ENCODE peak calls at places on chromosome 4, in six cellular contexts. I is mesendoderm, H is uterus, U is heart right ventricle, G is AG10803, F is SJSA1. Y is an unnamed sample.

GRCh38 chr4:136383126-136383525 is 1149.2 kb downstream of the PCDH18 start:
- DNase-seq in H (no peak), F (no peak), U (no peak), I (no peak), G (no peak), Y (peak)

GRCh38 chr4:94595880-94596483 is 144.2 kb downstream of the PDLIM5 start:
- DNase-seq in U (no peak), I (peak), G (peak), H (no peak), F (peak), Y (peak)

GRCh38 chr4:64341711-64342110 is 67.5 kb downstream of the TECRL start:
- DNase-seq in F (no peak), G (no peak), H (no peak), U (peak), I (no peak), Y (no peak)

GRCh38 chr4:149735796-149736195 is 79.8 kb downstream of the IQCM start:
- DNase-seq in H (no peak), G (peak), F (no peak), I (no peak), U (no peak), Y (no peak)

GRCh38 chr4:7165874-7166201 is 26.5 kb upstream of the SORCS2 start:
- DNase-seq in G (no peak), H (no peak), I (no peak), F (no peak), U (no peak), Y (no peak)

GRCh38 chr4:1300466-1301455 is 11.1 kb downstream of the MAEA start:
- DNase-seq in F (no peak), U (no peak), I (peak), H (peak), G (peak), Y (no peak)

GRCh38 chr4:126004936-126005335 is 690.2 kb downstream of the FAT4 start:
- DNase-seq in H (no peak), F (peak), G (peak), I (peak), U (no peak), Y (no peak)

GRCh38 chr4:187333151-187333550 is 609.5 kb upstream of the FAT1 start:
- DNase-seq in U (no peak), I (no peak), G (no peak), F (peak), H (no peak), Y (no peak)

GRCh38 chr4:16337936-16338335 is 111.7 kb upstream of the TAPT1 start:
- DNase-seq in U (no peak), G (peak), I (no peak), H (no peak), F (no peak), Y (peak)

GRCh38 chr4:86942185-86942666 is 7.4 kb downstream of the AFF1 start:
- DNase-seq in I (no peak), F (peak), H (no peak), G (no peak), U (no peak), Y (no peak)

GRCh38 chr4:48269861-48270515 is 350 bp upstream of the TEC start:
- DNase-seq in I (peak), U (peak), H (peak), G (peak), F (peak), Y (no peak)

GRCh38 chr4:48268956-48269860 is at the start of gene TEC:
- DNase-seq in U (peak), I (peak), H (peak), F (peak), G (peak), Y (no peak)

GRCh38 chr4:48270516-48270897 is 869 bp upstream of the TEC start:
- DNase-seq in I (no peak), H (no peak), U (no peak), G (no peak), F (no peak), Y (no peak)

GRCh38 chr4:48271626-48272025 is 2.0 kb upstream of the TEC start:
- DNase-seq in G (no peak), F (no peak), U (no peak), I (no peak), H (no peak), Y (no peak)

GRCh38 chr4:48271048-48271452 is 1.4 kb upstream of the TEC start:
- DNase-seq in U (no peak), G (no peak), H (no peak), F (no peak), I (peak), Y (no peak)
- H3K4me3 ChIP-seq in U (no peak), G (no peak), H (no peak), F (no peak), I (no peak), Y (no peak)

GRCh38 chr4:40845136-40845910 is 95.6 kb downstream of the NSUN7 start:
- DNase-seq in F (no peak), U (no peak), H (no peak), G (peak), I (no peak), Y (no peak)

GRCh38 chr4:40842318-40842717 is 92.6 kb downstream of the NSUN7 start:
- DNase-seq in U (no peak), H (no peak), I (no peak), F (no peak), G (no peak), Y (no peak)

GRCh38 chr4:40844261-40844660 is 94.5 kb downstream of the NSUN7 start:
- DNase-seq in H (no peak), F (no peak), G (no peak), U (no peak), I (no peak), Y (no peak)

GRCh38 chr4:40842725-40843401 is 93.1 kb downstream of the NSUN7 start:
- DNase-seq in F (no peak), G (no peak), U (no peak), H (no peak), I (peak), Y (no peak)

GRCh38 chr4:40843696-40844095 is 93.9 kb downstream of the NSUN7 start:
- DNase-seq in F (no peak), U (no peak), G (no peak), H (no peak), I (peak), Y (no peak)
- H3K4me3 ChIP-seq in F (no peak), U (no peak), G (no peak), H (no peak), I (no peak), Y (no peak)

GRCh38 chr4:157992948-157993839 is 179.6 kb downstream of the GASK1B start:
- DNase-seq in F (no peak), G (no peak), H (no peak), I (no peak), U (no peak), Y (no peak)

GRCh38 chr4:157994863-157995262 is 178.0 kb downstream of the GASK1B start:
- DNase-seq in G (peak), H (no peak), I (peak), U (no peak), F (peak), Y (no peak)

GRCh38 chr4:157996061-157996460 is 176.8 kb downstream of the GASK1B start:
- DNase-seq in F (no peak), I (no peak), H (no peak), G (no peak), U (no peak), Y (no peak)

GRCh38 chr4:157996598-157996997 is 176.2 kb downstream of the GASK1B start:
- DNase-seq in G (no peak), F (no peak), H (no peak), U (no peak), I (no peak), Y (no peak)

DNA sequence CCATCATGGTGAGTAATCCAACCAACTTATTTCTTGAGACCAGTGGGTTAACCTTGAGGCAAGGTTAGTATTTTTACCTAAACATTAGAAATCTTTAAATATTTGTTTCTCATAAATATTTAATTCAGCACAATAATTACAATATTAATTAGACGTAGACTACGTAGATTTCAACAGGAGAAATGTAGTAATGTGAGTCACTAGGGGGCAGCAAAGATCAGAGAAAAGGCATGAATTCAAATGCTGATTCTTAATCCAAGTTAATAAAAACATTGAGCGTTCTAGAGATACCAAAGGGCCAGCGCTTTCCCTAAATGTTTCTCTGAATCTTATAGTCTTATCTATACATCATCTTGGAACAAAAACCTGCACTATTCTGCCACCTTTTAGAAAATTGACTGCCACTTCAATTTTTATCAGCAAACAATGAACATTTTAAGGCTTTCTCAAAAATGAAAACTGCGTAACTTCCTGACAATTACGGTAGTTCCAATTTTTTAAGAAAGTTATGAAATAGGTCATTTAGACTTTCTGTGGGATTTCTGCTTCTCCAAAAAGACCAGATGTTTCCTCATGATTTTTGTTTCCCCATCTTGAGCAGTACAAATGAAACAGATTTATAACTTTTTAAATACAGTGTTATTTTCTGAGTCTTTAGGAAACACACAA is 180.7 kb downstream of the GASK1B start:
- DNase-seq in I (peak), H (peak), G (peak), U (no peak), F (peak), Y (peak)
- H3K4me3 ChIP-seq in I (no peak), H (peak), G (peak), U (no peak), F (no peak), Y (no peak)

DNA sequence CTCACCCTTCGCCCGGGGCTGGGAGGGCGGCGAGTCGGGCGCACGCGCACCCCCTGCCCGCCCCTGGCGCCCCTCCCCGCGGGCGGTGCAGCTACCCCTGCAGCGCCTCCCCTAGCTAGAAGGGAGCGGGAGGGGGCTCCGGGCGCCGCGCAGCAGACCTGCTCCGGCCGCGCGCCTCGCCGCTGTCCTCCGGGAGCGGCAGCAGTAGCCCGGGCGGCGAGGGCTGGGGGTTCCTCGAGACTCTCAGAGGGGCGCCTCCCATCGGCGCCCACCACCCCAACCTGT is at the start of gene NPNT:
- DNase-seq in U (peak), I (no peak), H (no peak), G (no peak), F (no peak), Y (no peak)
- H3K4me3 ChIP-seq in U (peak), I (no peak), H (peak), G (peak), F (no peak), Y (peak)

DNA sequence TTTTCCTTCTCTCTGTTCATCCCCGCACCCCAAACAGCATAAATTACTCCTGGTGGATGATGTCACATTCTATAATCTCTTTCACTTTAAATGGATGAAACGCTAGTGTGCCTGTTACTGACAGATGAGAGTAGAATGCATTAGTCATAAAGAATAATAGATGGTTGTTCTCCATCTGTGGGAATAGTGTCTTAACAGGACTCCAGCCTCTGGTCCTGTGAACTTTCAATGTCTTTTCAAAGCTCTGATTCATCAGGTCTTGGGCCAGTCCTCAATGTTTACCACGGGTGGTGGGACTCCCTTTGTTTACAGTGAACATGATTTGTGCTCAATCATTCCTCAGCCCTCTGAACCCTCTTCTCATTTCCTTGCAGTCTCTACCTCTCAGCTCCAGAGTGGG is 182.6 kb downstream of the GABRB1 start:
- DNase-seq in G (peak), H (no peak), I (no peak), F (peak), U (no peak), Y (peak)
- H3K4me3 ChIP-seq in G (no peak), H (no peak), I (no peak), F (no peak), U (no peak), Y (no peak)

DNA sequence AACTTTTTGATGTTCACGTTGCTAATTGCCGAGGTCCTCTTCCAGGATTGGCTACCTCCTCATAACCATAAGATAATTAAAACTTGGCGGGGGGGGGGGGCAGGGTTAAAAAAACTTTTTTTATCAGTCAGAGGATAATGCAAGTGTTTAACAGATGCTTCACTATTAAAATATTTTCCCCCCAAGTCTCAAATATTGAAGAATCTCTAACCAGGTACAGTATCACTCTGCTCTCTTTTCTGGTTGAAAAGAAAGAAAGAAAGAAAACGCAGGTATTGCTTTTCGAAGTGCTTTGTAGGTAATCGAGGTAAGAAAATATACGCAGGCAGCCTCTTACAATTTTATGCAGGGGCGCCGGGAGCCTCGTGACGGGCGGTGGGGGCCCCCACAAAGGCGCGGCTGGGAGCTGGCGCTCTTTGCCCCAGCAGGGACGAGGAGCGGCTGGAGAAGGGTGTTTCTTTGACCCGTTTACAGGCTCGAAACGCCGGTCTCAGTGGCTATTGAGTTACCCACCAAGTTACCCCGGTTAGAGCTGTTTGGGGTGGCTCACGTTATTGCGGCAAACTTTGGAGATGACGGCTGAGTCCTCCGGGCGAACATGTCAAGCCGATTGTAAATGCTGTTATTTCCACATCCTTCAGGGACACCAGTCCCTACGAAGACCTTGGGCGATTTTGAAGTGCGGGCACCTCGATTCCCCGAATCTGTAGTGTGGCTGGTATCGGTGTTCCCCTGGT is 465 bp upstream of the HAND2 start:
- DNase-seq in I (no peak), G (no peak), H (no peak), U (no peak), F (no peak), Y (no peak)
- H3K4me3 ChIP-seq in I (no peak), G (peak), H (peak), U (peak), F (no peak), Y (no peak)

DNA sequence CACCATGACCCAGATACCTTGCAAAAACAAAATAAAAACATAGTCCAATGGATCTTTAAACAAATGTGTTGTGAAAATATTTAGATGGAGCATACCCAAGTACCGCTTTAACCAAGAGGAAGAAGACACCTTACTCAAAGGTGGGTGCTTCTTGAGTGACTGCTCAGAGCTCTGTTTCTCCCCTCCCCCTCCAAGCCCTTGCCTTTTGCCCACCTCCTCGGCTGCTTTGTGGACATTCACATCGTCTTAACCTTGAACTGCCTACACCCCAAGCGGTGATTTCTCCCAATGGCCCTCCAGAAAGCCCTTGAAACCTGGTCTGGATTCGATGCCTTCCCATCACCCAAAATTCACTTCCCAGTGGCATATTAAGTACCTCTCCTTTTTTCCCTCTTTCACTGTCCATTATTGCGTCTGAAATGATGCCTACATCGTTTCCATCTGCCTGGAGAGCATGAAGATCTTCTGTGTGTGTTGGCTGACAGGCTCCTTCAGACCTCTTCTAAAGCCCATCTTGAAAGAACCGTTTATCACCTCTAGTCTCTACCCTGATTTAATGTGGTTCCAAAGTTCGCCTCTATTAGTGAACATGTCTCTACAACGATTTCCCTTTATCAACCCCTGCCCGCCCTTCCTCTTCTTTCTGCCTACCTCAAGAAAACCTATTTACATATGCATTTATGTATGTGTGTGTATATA is 965 bp downstream of the GPRIN3 start:
- DNase-seq in H (no peak), F (no peak), U (no peak), G (no peak), I (no peak), Y (no peak)
- H3K4me3 ChIP-seq in H (peak), F (no peak), U (peak), G (no peak), I (no peak), Y (no peak)

GRCh38 chr4:114600672-114601071 is 2.1 kb downstream of the UGT8 start:
- DNase-seq in F (no peak), U (no peak), G (no peak), H (no peak), I (no peak), Y (no peak)

GRCh38 chr4:114598191-114599121 is at the start of gene UGT8:
- DNase-seq in U (peak), F (peak), I (peak), G (peak), H (no peak), Y (no peak)

GRCh38 chr4:114601304-114602052 is 2.9 kb downstream of the UGT8 start:
- DNase-seq in U (no peak), I (no peak), H (no peak), F (no peak), G (no peak), Y (no peak)

GRCh38 chr4:114599231-114600065 is 841 bp downstream of the UGT8 start:
- DNase-seq in I (peak), U (no peak), G (no peak), F (no peak), H (no peak), Y (no peak)

GRCh38 chr4:114600066-114600552 is 1.5 kb downstream of the UGT8 start:
- DNase-seq in G (no peak), U (no peak), F (no peak), H (no peak), I (no peak), Y (no peak)
- H3K4me3 ChIP-seq in G (no peak), U (no peak), F (no peak), H (no peak), I (peak), Y (peak)

GRCh38 chr4:146486565-146486964 is 35.2 kb downstream of the SLC10A7 start:
- DNase-seq in F (no peak), G (no peak), H (no peak), I (no peak), U (no peak), Y (no peak)
- H3K4me3 ChIP-seq in F (no peak), G (no peak), H (no peak), I (no peak), U (no peak), Y (no peak)

Y was measured in astrocyte of the cerebellum.